ENCODE peak calls at places on chromosomes 11 and 22, in five cellular contexts. One of them, this sample, is unnamed.

GRCh38 chr11:2750601-2751522 is 51.1 kb upstream of the KCNQ1OT1 start:
- DNase-seq in AG04450: no peak
- DNase-seq in GM10248: no peak
- DNase-seq in GM12865: no peak
- DNase-seq in H9: no peak
- DNase-seq in this sample: no peak

GRCh38 chr11:109027851-109028250 is 363.0 kb downstream of the DDX10 start:
- DNase-seq in AG04450: no peak
- DNase-seq in GM10248: no peak
- DNase-seq in GM12865: no peak
- DNase-seq in H9: no peak
- DNase-seq in this sample: no peak

GRCh38 chr22:19523240-19524169 is 705 bp downstream of the CLDN5 start:
- DNase-seq in AG04450: no peak
- DNase-seq in GM10248: peak; percentile 27
- DNase-seq in GM12865: peak; percentile 17
- DNase-seq in H9: peak; percentile 69
- DNase-seq in this sample: peak; percentile 48

GRCh38 chr11:88508558-88508807 is 170.9 kb upstream of the CTSC start:
- DNase-seq in AG04450: no peak
- DNase-seq in GM10248: no peak
- DNase-seq in GM12865: no peak
- DNase-seq in H9: no peak
- DNase-seq in this sample: no peak

GRCh38 chr22:36293606-36294292 is 40.8 kb downstream of the APOL1 start:
- DNase-seq in AG04450: no peak
- DNase-seq in GM10248: no peak
- DNase-seq in GM12865: no peak
- DNase-seq in H9: no peak
- DNase-seq in this sample: no peak

GRCh38 chr11:111729441-111729840 is 36.7 kb downstream of the PPP2R1B start:
- DNase-seq in AG04450: no peak
- DNase-seq in GM10248: no peak
- DNase-seq in GM12865: no peak
- DNase-seq in H9: no peak
- DNase-seq in this sample: no peak

GRCh38 chr22:20429254-20430100 is 8.1 kb downstream of the SCARF2 start:
- DNase-seq in AG04450: no peak
- DNase-seq in GM10248: peak; percentile 91
- DNase-seq in GM12865: peak; percentile 73
- DNase-seq in H9: peak; percentile 90
- DNase-seq in this sample: peak; percentile 92

GRCh38 chr11:12356944-12357655 is 20.3 kb upstream of the PARVA start:
- DNase-seq in AG04450: no peak
- DNase-seq in GM10248: no peak
- DNase-seq in GM12865: no peak
- DNase-seq in H9: no peak
- DNase-seq in this sample: no peak

GRCh38 chr11:73356979-73357739 is 19.0 kb upstream of the RELT start:
- DNase-seq in AG04450: no peak
- DNase-seq in GM10248: no peak
- DNase-seq in GM12865: no peak
- DNase-seq in H9: no peak
- DNase-seq in this sample: no peak

GRCh38 chr11:34566209-34566551 is 52.6 kb upstream of the ELF5 start:
- DNase-seq in AG04450: no peak
- DNase-seq in GM10248: no peak
- DNase-seq in GM12865: no peak
- DNase-seq in H9: no peak
- DNase-seq in this sample: no peak

GRCh38 chr11:75626692-75627536 is 41.9 kb downstream of the MAP6 start:
- DNase-seq in AG04450: no peak
- DNase-seq in GM10248: no peak
- DNase-seq in GM12865: no peak
- DNase-seq in H9: no peak
- DNase-seq in this sample: no peak

GRCh38 chr11:81071641-81072040 is 1630.8 kb upstream of the TENM4 start:
- DNase-seq in AG04450: no peak
- DNase-seq in GM10248: no peak
- DNase-seq in GM12865: no peak
- DNase-seq in H9: no peak
- DNase-seq in this sample: no peak

DNA sequence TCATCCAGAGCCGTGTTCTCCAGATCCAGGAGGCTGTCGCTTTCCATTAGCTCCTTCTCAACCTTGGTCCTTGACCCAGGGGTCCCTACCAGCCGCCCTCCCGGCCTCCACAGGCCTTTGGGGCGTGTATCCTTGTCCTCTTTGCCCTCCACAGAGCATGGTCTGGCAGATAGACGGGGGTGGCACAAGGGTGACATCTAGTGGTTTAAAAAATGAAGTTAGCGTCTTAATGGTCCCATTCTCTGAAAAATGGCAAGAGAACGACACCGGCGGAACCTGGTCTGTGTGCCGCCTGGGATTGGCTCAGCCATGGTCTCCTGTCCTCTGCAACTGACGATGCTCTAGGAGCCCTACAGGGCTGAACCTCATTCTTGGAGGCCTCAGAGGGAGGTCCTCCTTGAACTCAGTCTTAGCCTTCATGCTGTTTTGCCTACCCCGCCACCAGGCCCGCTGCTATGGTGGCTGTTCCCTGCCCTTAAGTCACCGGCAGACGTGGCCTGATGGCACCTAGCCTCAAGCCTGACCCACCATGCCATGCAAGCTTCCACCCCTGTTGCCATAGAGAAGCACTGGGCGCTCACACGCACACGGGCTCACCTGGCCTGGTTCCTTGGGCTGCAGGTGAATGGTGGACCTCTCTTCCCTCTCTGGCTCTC is 152.1 kb upstream of the SYN3 start:
- DNase-seq in AG04450: no peak
- DNase-seq in GM10248: peak; percentile 83
- DNase-seq in GM12865: peak; percentile 74
- DNase-seq in H9: peak; percentile 79
- DNase-seq in this sample: peak; percentile 75
- TF ChIP-seq CTCF in AG04450: peak; percentile 56
- TF ChIP-seq CTCF in GM10248: peak; percentile 54
- TF ChIP-seq CTCF in GM12865: peak; percentile 69
- TF ChIP-seq CTCF in H9: peak; percentile 79
- TF ChIP-seq CTCF in this sample: peak; percentile 59

DNA sequence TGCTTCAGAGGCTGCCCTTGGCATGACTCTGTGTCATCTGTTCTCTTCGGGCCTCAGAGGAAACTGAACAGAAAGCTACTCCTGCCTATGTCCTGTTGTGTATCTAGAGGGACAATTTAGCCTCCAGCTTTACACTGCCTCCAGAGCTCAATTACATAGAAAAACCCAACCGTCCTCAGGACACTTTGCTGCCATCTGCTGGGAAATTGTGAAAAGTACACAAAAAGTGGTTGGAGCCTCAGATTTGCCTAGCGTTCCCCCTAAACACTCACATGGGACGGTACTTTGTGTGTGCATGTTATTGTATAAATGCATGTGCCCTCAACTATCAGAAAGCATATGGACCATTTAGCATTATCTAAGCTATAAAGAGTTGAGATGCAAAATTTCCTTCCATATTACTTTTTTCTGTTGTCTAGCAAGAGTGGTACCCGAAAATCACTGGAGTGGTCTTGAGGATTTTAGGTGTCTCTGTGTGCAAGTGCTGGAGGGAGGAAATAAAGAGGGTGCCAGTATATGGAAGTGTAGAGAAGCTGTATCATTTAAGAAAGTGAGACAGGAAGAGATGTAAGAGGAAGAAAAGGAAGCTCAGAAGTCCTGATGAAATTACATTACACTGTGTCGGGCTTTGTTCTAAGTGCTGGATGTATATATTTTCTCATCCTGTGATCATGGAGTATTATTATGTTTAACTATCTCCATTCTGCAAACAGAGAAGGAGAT is 8.7 kb upstream of the MS4A4E start:
- DNase-seq in AG04450: no peak
- DNase-seq in GM10248: no peak
- DNase-seq in GM12865: peak; percentile 59
- DNase-seq in H9: peak; percentile 39
- DNase-seq in this sample: no peak
- TF ChIP-seq CTCF in AG04450: peak; percentile 41
- TF ChIP-seq CTCF in GM10248: peak; percentile 33
- TF ChIP-seq CTCF in GM12865: peak; percentile 55
- TF ChIP-seq CTCF in H9: peak; percentile 67
- TF ChIP-seq CTCF in this sample: peak; percentile 33

DNA sequence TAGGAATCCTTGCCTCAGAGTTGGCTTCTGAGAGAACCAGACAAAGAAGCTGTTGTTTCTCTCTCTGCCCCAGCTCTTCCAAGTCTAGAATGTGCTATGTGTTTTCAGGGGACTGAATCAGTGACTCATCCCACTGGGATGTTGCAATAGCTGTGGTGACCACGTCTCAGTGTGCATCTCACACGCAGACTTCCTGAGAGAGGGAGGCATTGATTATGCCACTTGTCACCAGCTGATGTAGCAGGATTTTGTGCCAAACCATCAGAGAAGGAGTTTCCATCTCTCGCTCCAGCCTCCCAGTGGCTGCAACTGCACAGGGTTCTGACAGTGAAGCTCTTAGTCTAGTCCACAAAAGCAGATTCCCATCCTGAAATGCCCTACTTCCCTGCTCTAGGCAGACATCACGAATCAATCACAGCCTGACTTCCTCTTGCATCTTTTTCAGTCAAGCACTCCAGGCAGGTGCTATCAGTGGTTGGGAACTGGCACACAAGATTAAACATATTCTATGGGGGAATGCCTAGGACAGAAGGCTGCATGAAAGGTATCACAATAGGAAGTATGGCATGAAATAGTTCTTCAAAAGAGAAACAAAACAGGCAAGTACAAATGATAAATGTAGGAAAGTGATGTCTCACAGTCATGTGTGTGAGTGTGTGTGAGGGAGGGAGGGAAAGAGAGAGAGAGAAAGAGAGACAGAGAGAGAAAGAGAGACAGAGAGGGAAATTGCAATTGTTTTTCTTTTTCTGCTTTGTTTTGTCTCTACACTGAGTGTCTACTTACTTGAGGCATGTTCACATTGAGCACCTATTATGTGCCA is 456.0 kb downstream of the MIAT start:
- DNase-seq in AG04450: no peak
- DNase-seq in GM10248: no peak
- DNase-seq in GM12865: no peak
- DNase-seq in H9: no peak
- DNase-seq in this sample: no peak
- TF ChIP-seq CTCF in AG04450: no peak
- TF ChIP-seq CTCF in GM10248: no peak
- TF ChIP-seq CTCF in GM12865: no peak
- TF ChIP-seq CTCF in H9: no peak
- TF ChIP-seq CTCF in this sample: no peak

GRCh38 chr11:60629399-60629798 is 70.0 kb upstream of the MS4A8 start:
- DNase-seq in AG04450: no peak
- DNase-seq in GM10248: no peak
- DNase-seq in GM12865: no peak
- DNase-seq in H9: no peak
- DNase-seq in this sample: no peak

DNA sequence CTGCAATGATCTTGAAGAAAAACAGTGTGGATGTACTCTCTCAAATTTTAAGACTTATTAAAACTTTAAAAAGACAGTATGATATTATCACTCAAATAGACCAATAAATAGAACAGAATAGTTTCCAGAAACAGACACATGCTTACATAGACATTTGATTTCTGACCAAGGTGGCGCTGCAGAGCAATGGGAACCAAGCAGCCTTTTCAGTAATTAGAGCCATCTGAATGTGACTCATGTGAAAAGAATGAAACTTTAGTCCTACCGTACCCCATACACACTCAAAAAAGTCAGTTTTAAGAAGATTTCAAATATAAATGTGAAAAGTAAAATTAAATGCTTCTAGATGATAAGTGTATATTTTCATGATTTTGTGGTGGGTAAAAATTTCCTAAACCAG is 74.2 kb upstream of the MS4A8 start:
- DNase-seq in AG04450: no peak
- DNase-seq in GM10248: no peak
- DNase-seq in GM12865: peak; percentile 40
- DNase-seq in H9: peak; percentile 47
- DNase-seq in this sample: no peak
- TF ChIP-seq CTCF in AG04450: no peak
- TF ChIP-seq CTCF in GM10248: peak; percentile 5
- TF ChIP-seq CTCF in GM12865: peak; percentile 24
- TF ChIP-seq CTCF in H9: peak; percentile 72
- TF ChIP-seq CTCF in this sample: peak; percentile 9

GRCh38 chr11:8914661-8915018 is 3.7 kb downstream of the AKIP1 start:
- DNase-seq in AG04450: no peak
- DNase-seq in GM10248: no peak
- DNase-seq in GM12865: no peak
- DNase-seq in H9: no peak
- DNase-seq in this sample: no peak
- TF ChIP-seq CTCF in AG04450: no peak
- TF ChIP-seq CTCF in GM10248: no peak
- TF ChIP-seq CTCF in GM12865: no peak
- TF ChIP-seq CTCF in H9: no peak
- TF ChIP-seq CTCF in this sample: no peak

DNA sequence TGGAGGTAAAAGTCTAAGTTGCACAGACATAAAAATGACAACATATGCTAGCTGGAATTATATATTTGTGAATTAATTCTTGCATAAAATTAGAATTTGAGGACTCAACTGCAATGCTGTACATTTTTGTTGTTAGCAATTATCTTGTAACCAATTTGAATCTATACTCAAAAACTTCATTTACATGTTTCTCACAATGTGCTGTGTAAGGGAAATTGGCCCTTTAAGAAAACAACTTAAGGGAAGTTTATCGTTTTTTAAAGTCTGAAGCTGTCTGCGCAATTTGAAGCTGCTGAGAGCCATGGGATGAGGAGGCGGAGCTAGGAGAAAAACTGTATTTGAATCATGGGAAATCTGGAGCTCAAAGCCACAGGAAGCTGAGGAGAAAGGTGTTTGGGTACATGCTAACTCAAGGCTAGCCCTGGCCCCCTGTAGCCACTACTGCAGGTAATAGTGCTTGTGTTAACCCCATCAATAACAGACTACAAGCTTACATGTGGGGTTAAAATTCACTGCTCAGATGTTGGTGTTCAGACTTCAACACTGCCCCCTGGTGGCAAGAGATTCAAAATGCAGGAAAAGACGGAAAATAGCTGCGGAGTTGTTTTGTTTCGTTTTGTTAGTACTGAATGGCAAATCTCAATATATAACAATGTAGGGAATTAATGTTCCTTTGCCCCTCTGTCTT is 126.1 kb downstream of the BRD1 start:
- DNase-seq in AG04450: no peak
- DNase-seq in GM10248: no peak
- DNase-seq in GM12865: no peak
- DNase-seq in H9: no peak
- DNase-seq in this sample: no peak
- TF ChIP-seq CTCF in AG04450: peak; percentile 31
- TF ChIP-seq CTCF in GM10248: peak; percentile 16
- TF ChIP-seq CTCF in GM12865: peak; percentile 31
- TF ChIP-seq CTCF in H9: peak; percentile 77
- TF ChIP-seq CTCF in this sample: peak; percentile 48

This sample was measured in GM13977.